ENCODE peak calls at places on chromosomes 2 and 18, in ten cellular contexts. Q is stimulated activated CD8-positive, alpha-beta memory T cell treated with anti-CD3 and anti-CD28 coated beads, Interleukin-12 subunit alpha, Interleukin-12 subunit beta, amount 100 ng/mL, for 1 hour; L is posterior vena cava; N is T1000; Y is activated naive CD4-positive, alpha-beta T cell treated with anti-CD3 and anti-CD28 coated beads, Interleukin-2, amount 10 ng/mL, durations not matched to agents 7 days and 5 days; S is IMR-90; T is mesothelial cell of epicardium; Z is GM13976; U is adipocyte; P is HEK293T. X is an unnamed sample.

GRCh38 chr2:39241588-39241987 is 2.2 kb downstream of the CDKL4 start:
- DNase-seq in T (no peak), L (no peak), Z (no peak), U (no peak), N (no peak), S (no peak), Y (no peak), Q (no peak), P (no peak), X (no peak)

GRCh38 chr2:64859208-64860161 is 129.7 kb upstream of the SLC1A4 start:
- DNase-seq in N (peak), Y (peak), S (peak), P (peak), L (peak), T (peak), Z (peak), U (peak), Q (no peak), X (peak)

GRCh38 chr2:31297751-31298150 is 63.8 kb downstream of the EHD3 start:
- DNase-seq in Y (no peak), Q (no peak), U (no peak), T (no peak), P (no peak), Z (no peak), L (no peak), N (no peak), S (peak), X (no peak)

GRCh38 chr2:232339121-232340081 is 39.1 kb upstream of the ALPP start:
- DNase-seq in U (no peak), Q (no peak), Z (no peak), N (no peak), L (peak), T (no peak), P (no peak), S (no peak), Y (peak), X (peak)

GRCh38 chr2:180040146-180040925 is 33.2 kb upstream of the CWC22 start:
- DNase-seq in Q (no peak), S (peak), Y (no peak), L (no peak), U (peak), N (no peak), T (no peak), Z (no peak), P (no peak), X (no peak)

GRCh38 chr2:191631754-191632153 is 46.2 kb upstream of the NABP1 start:
- DNase-seq in Y (no peak), T (peak), Q (no peak), P (peak), N (peak), S (peak), U (peak), Z (no peak), L (no peak), X (no peak)

GRCh38 chr2:48113767-48114166 is 207.5 kb upstream of the FBXO11 start:
- DNase-seq in T (no peak), Y (no peak), Z (no peak), L (no peak), U (peak), Q (no peak), P (no peak), S (no peak), N (no peak), X (no peak)

GRCh38 chr2:33110461-33110860 is 163.7 kb downstream of the LTBP1 start:
- DNase-seq in U (no peak), Y (no peak), P (no peak), Q (no peak), S (peak), T (no peak), L (no peak), Z (no peak), N (no peak), X (no peak)

GRCh38 chr2:85175369-85176299 is 42.4 kb downstream of the TCF7L1 start:
- DNase-seq in P (no peak), T (no peak), L (peak), U (peak), S (peak), Z (no peak), N (no peak), Y (no peak), Q (no peak), X (no peak)

GRCh38 chr18:39564716-39565115 is 1999.1 kb upstream of the CELF4 start:
- DNase-seq in T (no peak), Z (no peak), S (no peak), N (no peak), L (no peak), U (no peak), Y (no peak), P (no peak), Q (no peak), X (no peak)

GRCh38 chr18:52353589-52353988 is 13.6 kb downstream of the DCC start:
- DNase-seq in Y (no peak), L (no peak), Q (no peak), T (no peak), S (no peak), U (no peak), P (no peak), N (no peak), Z (no peak), X (no peak)

GRCh38 chr2:67289921-67290371 is 107.2 kb upstream of the ETAA1 start:
- DNase-seq in Z (no peak), N (peak), T (no peak), S (peak), L (no peak), Q (no peak), P (no peak), U (no peak), Y (no peak), X (no peak)

GRCh38 chr2:231985823-231986261 is 24.3 kb downstream of the DIS3L2 start:
- DNase-seq in N (no peak), Q (no peak), Y (no peak), Z (no peak), U (no peak), S (no peak), L (no peak), P (peak), T (no peak), X (no peak)

GRCh38 chr2:199818001-199818400 is 33.0 kb downstream of the FTCDNL1 start:
- DNase-seq in N (no peak), U (no peak), Z (no peak), T (no peak), L (no peak), Y (no peak), Q (no peak), S (no peak), P (no peak), X (no peak)

GRCh38 chr2:36731941-36732700 is 35.6 kb downstream of the VIT start:
- DNase-seq in U (peak), Y (no peak), L (no peak), T (no peak), P (no peak), N (peak), S (peak), Z (no peak), Q (no peak), X (no peak)

GRCh38 chr18:74251297-74252031 is 40.3 kb downstream of the CYB5A start:
- DNase-seq in S (peak), Q (no peak), T (no peak), Z (no peak), Y (no peak), U (peak), L (no peak), N (no peak), P (no peak), X (no peak)

GRCh38 chr2:42754776-42755140 is 9.2 kb downstream of the OXER1 start:
- DNase-seq in Y (no peak), Q (no peak), U (no peak), P (no peak), S (no peak), T (no peak), L (peak), N (no peak), Z (no peak), X (no peak)

X was measured in sciatic nerve.